ENCODE peak calls at places on chromosomes 1 and 21, in seven cellular contexts. R is H9, M is H1, F is mesendoderm, Q is mesenchymal stem cell, O is IMR-90, C is trophoblast cell. Z is an unnamed sample. For H3K4me1, the result is how much of the 10 kb centered on the place peaks cover.

GRCh38 chr1:27106561-27107323 is 48.2 kb downstream of the SLC9A1 start:
- DNase-seq in R (no peak), M (no peak), F (no peak), Q (no peak), O (no peak), C (no peak), Z (no peak)

GRCh38 chr1:213982814-213983588 is 4.8 kb upstream of the PROX1 start:
- DNase-seq in R (peak), M (no peak), F (peak), Q (no peak), O (no peak), C (no peak), Z (peak)

GRCh38 chr1:109980324-109981127 is 4.0 kb upstream of the AHCYL1 start:
- DNase-seq in R (peak), M (no peak), F (peak), Q (no peak), O (no peak), C (no peak), Z (no peak)

GRCh38 chr1:31154632-31155215 is 85.0 kb downstream of the NKAIN1 start:
- DNase-seq in R (peak), M (peak), F (peak), Q (peak), O (peak), C (peak), Z (peak)

GRCh38 chr1:152392909-152393308 is 21.2 kb downstream of the CRNN start:
- DNase-seq in R (no peak), M (no peak), F (no peak), Q (no peak), O (no peak), C (peak), Z (no peak)

GRCh38 chr1:198656500-198656932 is 17.7 kb downstream of the PTPRC start:
- DNase-seq in R (no peak), M (no peak), F (no peak), Q (no peak), O (no peak), C (peak), Z (no peak)

GRCh38 chr21:35046880-35047229 is 2.2 kb downstream of the RUNX1 start:
- DNase-seq in R (no peak), M (no peak), F (no peak), Q (no peak), O (no peak), C (peak), Z (no peak)

GRCh38 chr1:189769448-189769847 is 708.2 kb downstream of the BRINP3 start:
- DNase-seq in R (no peak), M (no peak), F (no peak), Q (no peak), O (peak), C (no peak), Z (no peak)

GRCh38 chr1:64488862-64489261 is 18.9 kb downstream of the CACHD1 start:
- DNase-seq in R (no peak), M (no peak), F (no peak), Q (no peak), O (no peak), C (no peak), Z (no peak)

GRCh38 chr1:22689505-22689904 is 21.1 kb upstream of the EPHB2 start:
- DNase-seq in R (no peak), M (no peak), F (peak), Q (peak), O (peak), C (peak), Z (no peak)

GRCh38 chr1:119316870-119317416 is 51.6 kb upstream of the HAO2 start:
- DNase-seq in R (peak), M (no peak), F (peak), Q (no peak), O (no peak), C (peak), Z (no peak)

GRCh38 chr1:243605604-243606003 is 244.4 kb downstream of the AKT3 start:
- DNase-seq in R (no peak), M (no peak), F (no peak), Q (no peak), O (peak), C (no peak), Z (no peak)

GRCh38 chr1:1274299-1274930 is 761 bp upstream of the UBE2J2 start:
- DNase-seq in R (no peak), M (no peak), F (no peak), Q (no peak), O (no peak), C (no peak), Z (no peak)

GRCh38 chr1:119748040-119748439 is 20.7 kb downstream of the HMGCS2 start:
- DNase-seq in R (no peak), M (no peak), F (no peak), Q (no peak), O (no peak), C (no peak), Z (no peak)

GRCh38 chr1:168465942-168466702 is 77.7 kb downstream of the XCL2 start:
- DNase-seq in R (no peak), M (no peak), F (no peak), Q (peak), O (peak), C (no peak), Z (no peak)

GRCh38 chr21:33036430-33037162 is 10.9 kb downstream of the OLIG2 start:
- DNase-seq in R (no peak), M (no peak), F (peak), Q (peak), O (peak), C (no peak), Z (no peak)

GRCh38 chr1:64474639-64475038 is 4.7 kb downstream of the CACHD1 start:
- DNase-seq in R (no peak), M (no peak), F (no peak), Q (no peak), O (no peak), C (no peak), Z (no peak)

GRCh38 chr21:42118901-42119300 is 47.8 kb downstream of the UMODL1 start:
- DNase-seq in R (no peak), M (no peak), F (no peak), Q (no peak), O (peak), C (no peak), Z (no peak)

GRCh38 chr1:228101994-228102790 is 933 bp downstream of the C1orf35 start:
- DNase-seq in R (peak), M (no peak), F (peak), Q (peak), O (no peak), C (peak), Z (no peak)

GRCh38 chr1:35069746-35070145 is 9.4 kb upstream of the ZMYM1 start:
- DNase-seq in R (no peak), M (no peak), F (no peak), Q (no peak), O (no peak), C (no peak), Z (no peak)

GRCh38 chr21:28345934-28346333 is 646.7 kb downstream of the LTN1 start:
- DNase-seq in R (no peak), M (no peak), F (no peak), Q (no peak), O (no peak), C (no peak), Z (no peak)

GRCh38 chr21:16198546-16198945 is 468.8 kb downstream of the USP25 start:
- DNase-seq in R (no peak), M (no peak), F (peak), Q (no peak), O (no peak), C (no peak), Z (no peak)

GRCh38 chr1:7679873-7680790 is 91.0 kb upstream of the VAMP3 start:
- DNase-seq in R (peak), M (no peak), F (peak), Q (peak), O (peak), C (no peak), Z (peak)

GRCh38 chr1:17016317-17016661 is 4.6 kb upstream of the ATP13A2 start:
- DNase-seq in R (no peak), M (no peak), F (peak), Q (peak), O (peak), C (no peak), Z (no peak)

GRCh38 chr1:183567584-183567983 is 22.7 kb downstream of the NCF2 start:
- DNase-seq in R (no peak), M (no peak), F (no peak), Q (no peak), O (peak), C (no peak), Z (no peak)

GRCh38 chr1:33295450-33296081 is 25.3 kb downstream of the A3GALT2 start:
- DNase-seq in R (peak), M (peak), F (peak), Q (peak), O (peak), C (peak), Z (peak)

GRCh38 chr1:97920275-97920831 is 481 bp downstream of the DPYD start:
- DNase-seq in R (no peak), M (no peak), F (peak), Q (peak), O (peak), C (no peak), Z (no peak)

GRCh38 chr1:46175243-46175642 is 356 bp downstream of the TSPAN1 start:
- DNase-seq in R (no peak), M (no peak), F (peak), Q (no peak), O (no peak), C (no peak), Z (no peak)

GRCh38 chr21:28439246-28439645 is 553.4 kb downstream of the LTN1 start:
- DNase-seq in R (no peak), M (no peak), F (no peak), Q (no peak), O (no peak), C (no peak), Z (no peak)

GRCh38 chr1:158328424-158328823 is 2.9 kb downstream of the CD1B start:
- DNase-seq in R (no peak), M (no peak), F (no peak), Q (no peak), O (no peak), C (no peak), Z (no peak)

GRCh38 chr1:3355894-3356826 is 98.3 kb upstream of the ARHGEF16 start:
- DNase-seq in R (no peak), M (no peak), F (no peak), Q (no peak), O (no peak), C (no peak), Z (no peak)

GRCh38 chr21:19440792-19441494 is 1037.4 kb upstream of the TMPRSS15 start:
- DNase-seq in R (no peak), M (no peak), F (no peak), Q (no peak), O (no peak), C (no peak), Z (no peak)

GRCh38 chr1:114346480-114347029 is 164.4 kb downstream of the TRIM33 start:
- DNase-seq in R (peak), M (peak), F (peak), Q (peak), O (peak), C (peak), Z (peak)
- H3K27ac ChIP-seq in R (no peak), M (no peak), F (no peak), Q (no peak), O (peak), C (no peak), Z (no peak)

GRCh38 chr1:36708587-36708986 is 225.9 kb upstream of the CSF3R start:
- DNase-seq in R (no peak), M (no peak), F (no peak), Q (no peak), O (no peak), C (no peak), Z (no peak)
- H3K23ac ChIP-seq in R (no peak), M (no peak), F (no peak), Q (no peak), O (no peak), C (no peak), Z (peak)

GRCh38 chr1:2313651-2314296 is 77.6 kb downstream of the MORN1 start:
- DNase-seq in R (peak), M (no peak), F (peak), Q (no peak), O (no peak), C (no peak), Z (no peak)
- H3K4me1 ChIP-seq in R (under half), M (under half), F (under half), Q (half or more), O (under half), C (under half), Z (half or more)

DNA sequence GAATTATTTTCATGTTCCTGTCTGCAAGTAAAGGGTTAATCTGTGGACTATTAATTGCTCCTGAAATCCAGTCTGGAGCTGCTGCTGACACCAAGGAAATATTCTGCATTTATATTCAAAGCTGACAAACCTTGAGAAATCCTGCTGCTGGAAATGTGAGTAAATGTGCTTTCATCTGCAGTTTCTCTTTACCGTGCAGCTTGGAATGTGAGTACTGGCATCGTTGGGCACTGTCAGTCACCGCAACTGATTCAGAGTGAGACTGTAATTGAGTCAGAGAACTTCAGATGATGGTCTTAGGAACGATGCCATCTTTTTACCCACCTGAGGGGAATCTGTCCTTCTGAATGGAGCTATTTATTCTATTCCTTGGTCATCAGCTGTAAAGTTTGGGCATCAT is 420.6 kb downstream of the SIPA1L2 start:
- DNase-seq in R (no peak), M (no peak), F (no peak), Q (no peak), O (no peak), C (no peak), Z (no peak)
- H3K27ac ChIP-seq in R (no peak), M (no peak), F (no peak), Q (no peak), O (no peak), C (no peak), Z (no peak)

DNA sequence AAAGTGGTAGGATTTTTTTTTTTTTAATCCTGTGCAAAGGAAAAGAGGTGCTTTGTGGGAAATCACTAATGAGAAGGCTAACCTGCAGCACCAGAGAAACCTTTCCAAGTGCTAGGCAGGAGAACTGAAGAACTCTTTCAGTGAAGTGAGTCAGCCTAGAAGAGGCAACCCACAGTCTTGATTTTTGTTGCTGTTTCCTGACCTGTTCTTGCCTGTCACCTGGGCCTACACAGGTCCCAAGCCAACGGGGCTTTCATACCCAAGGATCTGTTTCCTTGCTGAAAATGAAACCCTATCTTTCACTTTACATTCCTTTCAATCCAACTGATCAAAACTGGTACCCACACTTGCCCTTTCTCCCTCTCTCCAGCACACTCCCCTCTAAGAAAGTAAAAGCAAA is 7.1 kb upstream of the IKBKE start:
- DNase-seq in R (no peak), M (no peak), F (no peak), Q (no peak), O (no peak), C (no peak), Z (no peak)
- H3K23ac ChIP-seq in R (no peak), M (no peak), F (no peak), Q (no peak), O (no peak), C (no peak), Z (no peak)

GRCh38 chr1:5815716-5816115 is 176.5 kb downstream of the NPHP4 start:
- DNase-seq in R (no peak), M (no peak), F (no peak), Q (no peak), O (no peak), C (no peak), Z (no peak)
- H3K4me1 ChIP-seq in R (under half), M (under half), F (under half), Q (under half), O (under half), C (under half), Z (under half)

GRCh38 chr21:26847951-26848350 is 2.7 kb upstream of the ADAMTS1 start:
- DNase-seq in R (no peak), M (no peak), F (no peak), Q (no peak), O (no peak), C (no peak), Z (no peak)
- H3K27ac ChIP-seq in R (no peak), M (no peak), F (no peak), Q (no peak), O (no peak), C (no peak), Z (no peak)

GRCh38 chr1:99504287-99504686 is 141.6 kb upstream of the PALMD start:
- DNase-seq in R (no peak), M (no peak), F (no peak), Q (no peak), O (no peak), C (no peak), Z (no peak)

GRCh38 chr1:99502400-99502799 is 143.5 kb upstream of the PALMD start:
- DNase-seq in R (no peak), M (no peak), F (no peak), Q (no peak), O (no peak), C (no peak), Z (no peak)

GRCh38 chr1:99506631-99507030 is 139.3 kb upstream of the PALMD start:
- DNase-seq in R (no peak), M (no peak), F (no peak), Q (no peak), O (no peak), C (no peak), Z (no peak)

GRCh38 chr1:99503276-99503747 is 142.6 kb upstream of the PALMD start:
- DNase-seq in R (no peak), M (no peak), F (no peak), Q (peak), O (peak), C (no peak), Z (no peak)

GRCh38 chr1:99507906-99508732 is 137.8 kb upstream of the PALMD start:
- DNase-seq in R (no peak), M (no peak), F (no peak), Q (no peak), O (no peak), C (no peak), Z (no peak)
- H3K23ac ChIP-seq in R (no peak), M (no peak), F (no peak), Q (no peak), O (no peak), C (no peak), Z (no peak)